ENCODE peak calls at places on chromosomes 12 and 14, in six cellular contexts. One of them, this sample, is unnamed.

GRCh38 chr14:74401504-74402241 is 24.3 kb downstream of the SYNDIG1L start:
- DNase-seq in K562: peak
- DNase-seq in H1: peak
- DNase-seq in HepG2: no peak
- DNase-seq in GM12891: peak
- DNase-seq in GM12878: peak
- DNase-seq in this sample: peak

GRCh38 chr12:56998981-56999380 is 7.4 kb downstream of the ZBTB39 start:
- DNase-seq in K562: no peak
- DNase-seq in H1: no peak
- DNase-seq in HepG2: no peak
- DNase-seq in GM12891: peak
- DNase-seq in GM12878: peak
- DNase-seq in this sample: peak

GRCh38 chr12:57216931-57217871 is 607 bp downstream of the NXPH4 start:
- DNase-seq in K562: peak
- DNase-seq in H1: peak
- DNase-seq in HepG2: no peak
- DNase-seq in GM12891: no peak
- DNase-seq in GM12878: no peak
- DNase-seq in this sample: no peak

GRCh38 chr12:6471992-6472366 is 1.5 kb upstream of the VAMP1 start:
- DNase-seq in K562: no peak
- DNase-seq in H1: no peak
- DNase-seq in HepG2: no peak
- DNase-seq in GM12891: no peak
- DNase-seq in GM12878: no peak
- DNase-seq in this sample: no peak

GRCh38 chr14:72518809-72519377 is 375.0 kb downstream of the DPF3 start:
- DNase-seq in K562: no peak
- DNase-seq in H1: no peak
- DNase-seq in HepG2: no peak
- DNase-seq in GM12891: peak
- DNase-seq in GM12878: peak
- DNase-seq in this sample: no peak

GRCh38 chr14:30564868-30565248 is 5.9 kb downstream of the G2E3 start:
- DNase-seq in K562: no peak
- DNase-seq in H1: no peak
- DNase-seq in HepG2: no peak
- DNase-seq in GM12891: no peak
- DNase-seq in GM12878: no peak
- DNase-seq in this sample: no peak

GRCh38 chr12:114692558-114693531 is 8.9 kb upstream of the TBX3 start:
- DNase-seq in K562: no peak
- DNase-seq in H1: peak
- DNase-seq in HepG2: no peak
- DNase-seq in GM12891: no peak
- DNase-seq in GM12878: no peak
- DNase-seq in this sample: no peak

GRCh38 chr14:93219103-93219726 is 12.2 kb downstream of the UBR7 start:
- DNase-seq in K562: no peak
- DNase-seq in H1: no peak
- DNase-seq in HepG2: peak
- DNase-seq in GM12891: no peak
- DNase-seq in GM12878: no peak
- DNase-seq in this sample: no peak

GRCh38 chr12:6326316-6326959 is 15.4 kb downstream of the TNFRSF1A start:
- DNase-seq in K562: peak
- DNase-seq in H1: peak
- DNase-seq in HepG2: peak
- DNase-seq in GM12891: no peak
- DNase-seq in GM12878: no peak
- DNase-seq in this sample: no peak

GRCh38 chr12:116277393-116278258 is at the start of gene MED13L:
- DNase-seq in K562: peak
- DNase-seq in H1: peak
- DNase-seq in HepG2: peak
- DNase-seq in GM12891: peak
- DNase-seq in GM12878: no peak
- DNase-seq in this sample: peak

GRCh38 chr12:54222609-54223008 is 33.8 kb upstream of the SMUG1 start:
- DNase-seq in K562: no peak
- DNase-seq in H1: no peak
- DNase-seq in HepG2: no peak
- DNase-seq in GM12891: no peak
- DNase-seq in GM12878: no peak
- DNase-seq in this sample: no peak

GRCh38 chr14:70902186-70902585 is 5.1 kb upstream of the PCNX1 start:
- DNase-seq in K562: no peak
- DNase-seq in H1: no peak
- DNase-seq in HepG2: no peak
- DNase-seq in GM12891: no peak
- DNase-seq in GM12878: no peak
- DNase-seq in this sample: no peak

GRCh38 chr12:131598717-131599116 is 112.2 kb upstream of the SFSWAP start:
- DNase-seq in K562: peak
- DNase-seq in H1: no peak
- DNase-seq in HepG2: no peak
- DNase-seq in GM12891: no peak
- DNase-seq in GM12878: no peak
- DNase-seq in this sample: no peak

GRCh38 chr12:90102957-90103652 is 394.5 kb upstream of the ATP2B1 start:
- DNase-seq in K562: no peak
- DNase-seq in H1: no peak
- DNase-seq in HepG2: peak
- DNase-seq in GM12891: no peak
- DNase-seq in GM12878: peak
- DNase-seq in this sample: no peak

GRCh38 chr14:70073924-70074566 is 114.7 kb downstream of the SLC8A3 start:
- DNase-seq in K562: peak
- DNase-seq in H1: peak
- DNase-seq in HepG2: peak
- DNase-seq in GM12891: peak
- DNase-seq in GM12878: no peak
- DNase-seq in this sample: peak

GRCh38 chr14:67987596-67987995 is 168.0 kb downstream of the RAD51B start:
- DNase-seq in K562: no peak
- DNase-seq in H1: no peak
- DNase-seq in HepG2: no peak
- DNase-seq in GM12891: no peak
- DNase-seq in GM12878: no peak
- DNase-seq in this sample: no peak

GRCh38 chr14:95516554-95517209 is at the start of gene SYNE3:
- DNase-seq in K562: peak
- DNase-seq in H1: peak
- DNase-seq in HepG2: no peak
- DNase-seq in GM12891: peak
- DNase-seq in GM12878: no peak
- DNase-seq in this sample: peak

GRCh38 chr14:74333909-74334308 is 14.4 kb upstream of the VRTN start:
- DNase-seq in K562: no peak
- DNase-seq in H1: no peak
- DNase-seq in HepG2: no peak
- DNase-seq in GM12891: no peak
- DNase-seq in GM12878: no peak
- DNase-seq in this sample: no peak

GRCh38 chr14:38210587-38211257 is 3.0 kb downstream of the SSTR1 start:
- DNase-seq in K562: no peak
- DNase-seq in H1: no peak
- DNase-seq in HepG2: no peak
- DNase-seq in GM12891: no peak
- DNase-seq in GM12878: no peak
- DNase-seq in this sample: no peak

GRCh38 chr14:88935083-88935482 is 110.6 kb downstream of the TTC8 start:
- DNase-seq in K562: no peak
- DNase-seq in H1: no peak
- DNase-seq in HepG2: no peak
- DNase-seq in GM12891: no peak
- DNase-seq in GM12878: no peak
- DNase-seq in this sample: no peak

GRCh38 chr12:111846016-111846415 is 4.0 kb downstream of the MAPKAPK5 start:
- DNase-seq in K562: no peak
- DNase-seq in H1: no peak
- DNase-seq in HepG2: no peak
- DNase-seq in GM12891: no peak
- DNase-seq in GM12878: no peak
- DNase-seq in this sample: no peak

GRCh38 chr12:121579981-121580868 is 598 bp downstream of the KDM2B start:
- DNase-seq in K562: peak
- DNase-seq in H1: peak
- DNase-seq in HepG2: peak
- DNase-seq in GM12891: peak
- DNase-seq in GM12878: no peak
- DNase-seq in this sample: no peak

GRCh38 chr12:130281157-130281799 is 56.4 kb upstream of the PIWIL1 start:
- DNase-seq in K562: peak
- DNase-seq in H1: peak
- DNase-seq in HepG2: no peak
- DNase-seq in GM12891: no peak
- DNase-seq in GM12878: no peak
- DNase-seq in this sample: no peak

GRCh38 chr12:48199784-48200198 is 3.3 kb downstream of the OR10AD1 start:
- DNase-seq in K562: no peak
- DNase-seq in H1: no peak
- DNase-seq in HepG2: no peak
- DNase-seq in GM12891: no peak
- DNase-seq in GM12878: no peak
- DNase-seq in this sample: no peak

GRCh38 chr12:124286414-124286813 is 8.5 kb upstream of the RFLNA start:
- DNase-seq in K562: no peak
- DNase-seq in H1: no peak
- DNase-seq in HepG2: no peak
- DNase-seq in GM12891: no peak
- DNase-seq in GM12878: no peak
- DNase-seq in this sample: no peak

GRCh38 chr14:95460647-95461478 is 55.6 kb downstream of the SYNE3 start:
- DNase-seq in K562: no peak
- DNase-seq in H1: no peak
- DNase-seq in HepG2: no peak
- DNase-seq in GM12891: no peak
- DNase-seq in GM12878: no peak
- DNase-seq in this sample: no peak

GRCh38 chr12:129550353-129550752 is 353.5 kb downstream of the TMEM132D start:
- DNase-seq in K562: no peak
- DNase-seq in H1: no peak
- DNase-seq in HepG2: no peak
- DNase-seq in GM12891: no peak
- DNase-seq in GM12878: no peak
- DNase-seq in this sample: no peak

GRCh38 chr14:34593740-34594375 is 36.1 kb downstream of the SNX6 start:
- DNase-seq in K562: no peak
- DNase-seq in H1: no peak
- DNase-seq in HepG2: no peak
- DNase-seq in GM12891: no peak
- DNase-seq in GM12878: no peak
- DNase-seq in this sample: no peak

GRCh38 chr12:693937-694533 is 30.8 kb upstream of the NINJ2 start:
- DNase-seq in K562: no peak
- DNase-seq in H1: no peak
- DNase-seq in HepG2: no peak
- DNase-seq in GM12891: no peak
- DNase-seq in GM12878: no peak
- DNase-seq in this sample: no peak

GRCh38 chr14:77248666-77249065 is 22.3 kb downstream of the NGB start:
- DNase-seq in K562: no peak
- DNase-seq in H1: no peak
- DNase-seq in HepG2: no peak
- DNase-seq in GM12891: no peak
- DNase-seq in GM12878: no peak
- DNase-seq in this sample: no peak
- TF ChIP-seq POLR2AphosphoS5 in K562: no peak
- TF ChIP-seq POLR2AphosphoS5 in H1: no peak
- TF ChIP-seq POLR2AphosphoS5 in HepG2: no peak
- TF ChIP-seq POLR2AphosphoS5 in GM12891: no peak
- TF ChIP-seq POLR2AphosphoS5 in GM12878: no peak
- TF ChIP-seq POLR2AphosphoS5 in this sample: no peak

DNA sequence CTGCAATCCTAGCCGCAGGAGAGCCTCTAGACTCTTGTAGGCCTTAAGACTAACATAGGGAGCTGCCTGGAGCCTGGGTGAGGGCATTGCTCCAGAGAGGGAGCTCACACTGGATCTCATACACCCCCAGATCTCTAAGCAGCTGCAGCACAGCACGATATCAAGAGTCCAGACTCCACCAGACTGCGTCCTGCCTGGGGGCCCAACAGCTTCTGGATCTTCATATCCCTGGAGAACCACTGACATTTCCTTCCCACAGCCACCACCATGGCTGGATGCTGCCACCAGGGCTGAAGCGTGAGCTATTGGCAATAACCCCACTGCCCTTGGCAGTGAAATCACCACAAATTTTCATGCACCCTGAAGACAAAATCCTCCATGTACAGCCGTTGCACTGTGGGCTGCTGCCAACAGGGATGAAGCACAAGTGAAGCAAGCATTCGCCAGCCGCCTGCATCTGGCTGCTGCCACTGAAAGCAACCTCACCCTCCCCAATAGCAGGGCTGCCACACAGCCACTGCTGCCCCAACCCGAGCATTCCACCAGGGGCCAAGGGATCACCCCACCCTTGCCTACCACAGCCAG is 28.2 kb downstream of the CACNA2D4 start:
- DNase-seq in K562: no peak
- DNase-seq in H1: peak
- DNase-seq in HepG2: no peak
- DNase-seq in GM12891: no peak
- DNase-seq in GM12878: no peak
- DNase-seq in this sample: no peak
- TF ChIP-seq TAF1 in K562: no peak
- TF ChIP-seq TAF1 in H1: no peak
- TF ChIP-seq TAF1 in HepG2: no peak
- TF ChIP-seq TAF1 in GM12891: no peak
- TF ChIP-seq TAF1 in GM12878: no peak
- TF ChIP-seq TAF1 in this sample: no peak

GRCh38 chr14:104735830-104736642 is 12.0 kb downstream of the ADSS1 start:
- DNase-seq in K562: no peak
- DNase-seq in H1: no peak
- DNase-seq in HepG2: peak
- DNase-seq in GM12891: no peak
- DNase-seq in GM12878: no peak
- DNase-seq in this sample: no peak
- TF ChIP-seq POLR2A in K562: no peak
- TF ChIP-seq POLR2A in H1: no peak
- TF ChIP-seq POLR2A in HepG2: peak
- TF ChIP-seq POLR2A in GM12891: no peak
- TF ChIP-seq POLR2A in GM12878: no peak
- TF ChIP-seq POLR2A in this sample: no peak

DNA sequence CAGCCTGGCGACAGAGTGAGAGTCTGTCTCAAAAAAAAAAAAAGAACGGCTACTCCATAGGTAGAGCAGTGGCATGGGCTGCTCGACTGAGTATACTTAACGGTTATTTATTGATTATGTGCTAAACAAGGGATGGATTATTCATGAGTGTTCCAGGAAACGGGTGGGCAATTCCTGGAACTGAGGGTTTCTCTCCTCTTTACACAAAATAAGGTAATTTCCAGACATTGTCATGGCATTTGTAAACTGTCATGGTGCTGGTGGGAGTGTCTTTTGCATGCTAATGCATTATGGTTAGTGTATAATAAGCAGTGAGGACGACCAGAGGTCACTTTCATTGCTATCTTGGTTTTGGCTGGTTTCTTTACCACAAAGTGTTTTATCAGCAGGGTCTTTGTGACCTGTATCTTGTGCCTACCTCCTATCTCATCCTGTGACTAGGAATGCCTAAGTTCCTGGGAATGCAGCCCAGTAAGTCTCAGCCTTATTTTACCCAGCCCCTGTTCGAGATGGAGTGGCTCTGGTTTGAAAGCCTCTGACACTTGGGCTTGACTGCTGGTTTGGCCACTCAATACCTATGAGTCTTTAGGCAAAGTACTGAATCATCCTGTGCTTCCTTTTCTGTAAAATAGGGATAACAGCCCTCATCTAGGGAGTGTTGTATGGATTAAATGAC is 3.2 kb downstream of the DGLUCY start:
- DNase-seq in K562: no peak
- DNase-seq in H1: no peak
- DNase-seq in HepG2: no peak
- DNase-seq in GM12891: no peak
- DNase-seq in GM12878: no peak
- DNase-seq in this sample: no peak
- TF ChIP-seq POLR2AphosphoS5 in K562: no peak
- TF ChIP-seq POLR2AphosphoS5 in H1: no peak
- TF ChIP-seq POLR2AphosphoS5 in HepG2: no peak
- TF ChIP-seq POLR2AphosphoS5 in GM12891: no peak
- TF ChIP-seq POLR2AphosphoS5 in GM12878: no peak
- TF ChIP-seq POLR2AphosphoS5 in this sample: no peak

This sample was measured in GM12892.